ENCODE peak calls at places on chromosome 22, in six cellular contexts. Y is Peyer's patch, Z is omental fat pad, Q is cardiac fibroblast, L is nephron progenitor cell, E is progenitor cell of endocrine pancreas. S is an unnamed sample.

GRCh38 chr22:35552186-35552842 is 11.7 kb downstream of the RASD2 start:
- DNase-seq in Y (peak; percentile 82), Q (peak; percentile 42), L (peak; percentile 80), Z (no peak), E (peak; percentile 21), S (no peak)

GRCh38 chr22:38760477-38761201 is 4.8 kb upstream of the SUN2 start:
- DNase-seq in Y (no peak), L (no peak), Z (no peak), Q (peak; percentile 72), E (no peak), S (no peak)

GRCh38 chr22:38718414-38718813 is 12.7 kb downstream of the GTPBP1 start:
- DNase-seq in L (no peak), Z (peak; percentile 50), Q (peak; percentile 76), Y (no peak), E (no peak), S (no peak)

GRCh38 chr22:26367402-26368245 is 61.4 kb upstream of the ASPHD2 start:
- DNase-seq in Q (peak; percentile 63), E (peak; percentile 28), Z (peak; percentile 33), Y (peak; percentile 52), L (peak; percentile 70), S (peak; percentile 54)

GRCh38 chr22:28773461-28773867 is 969 bp downstream of the CCDC117 start:
- DNase-seq in Y (no peak), E (no peak), Q (peak; percentile 62), L (no peak), Z (no peak), S (no peak)

GRCh38 chr22:43726296-43726695 is 85.8 kb downstream of the EFCAB6 start:
- DNase-seq in Z (no peak), L (no peak), Y (no peak), E (no peak), Q (no peak), S (no peak)

GRCh38 chr22:40560551-40560950 is 76.0 kb downstream of the MRTFA start:
- DNase-seq in Z (no peak), Q (peak; percentile 38), Y (no peak), E (no peak), L (no peak), S (no peak)

GRCh38 chr22:19631899-19632670 is 82.2 kb upstream of the SEPTIN5 start:
- DNase-seq in L (peak; percentile 54), E (no peak), Y (no peak), Z (no peak), Q (peak; percentile 55), S (no peak)

GRCh38 chr22:37771081-37771480 is 36.7 kb upstream of the GCAT start:
- DNase-seq in Z (no peak), Y (no peak), L (no peak), E (no peak), Q (no peak), S (no peak)

GRCh38 chr22:44023404-44024287 is 456 bp upstream of the PARVB start:
- DNase-seq in Q (peak; percentile 50), Z (no peak), Y (peak; percentile 52), L (peak; percentile 75), E (peak; percentile 37), S (peak; percentile 72)

GRCh38 chr22:27987557-27987956 is 68.5 kb upstream of the PITPNB start:
- DNase-seq in E (no peak), Z (no peak), Q (peak; percentile 45), Y (no peak), L (no peak), S (no peak)

DNA sequence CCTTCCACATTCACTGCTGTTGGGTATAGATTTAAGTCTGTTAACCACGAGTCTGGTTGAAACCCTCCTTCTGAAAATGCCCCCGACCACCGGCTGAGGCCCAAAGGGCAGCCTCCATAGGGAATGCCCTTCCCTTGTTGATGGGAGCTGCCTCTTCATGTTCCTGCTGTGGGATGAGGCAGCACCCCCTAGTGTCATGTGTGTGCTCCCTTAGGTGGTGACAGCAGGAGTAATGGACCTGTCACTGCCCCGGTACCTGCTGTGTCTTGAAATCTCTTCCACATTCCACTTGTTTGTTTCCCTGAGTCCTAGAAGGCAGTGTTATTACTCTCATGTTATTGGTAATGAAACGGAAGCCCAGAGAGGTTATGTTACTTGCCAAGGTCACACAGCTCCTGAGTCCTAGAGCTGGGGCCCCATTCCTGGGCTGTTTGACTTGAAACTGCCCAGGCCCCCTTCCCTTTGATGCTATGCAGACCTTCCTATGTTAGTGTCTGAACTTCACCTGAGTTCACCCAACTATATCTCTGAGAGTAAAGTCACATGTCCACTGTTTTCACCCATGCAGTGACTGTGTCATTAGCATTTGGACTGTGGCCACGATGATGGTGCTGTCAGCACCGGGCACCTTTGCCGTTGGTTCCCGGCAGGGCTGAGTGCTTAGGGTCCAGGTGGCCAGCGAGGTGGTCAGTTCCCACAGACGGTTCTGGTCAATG is 234.3 kb downstream of the TBC1D22A start:
- DNase-seq in L (no peak), Q (peak; percentile 4), E (no peak), Z (no peak), Y (no peak), S (no peak)
- TF ChIP-seq CTCF in L (no peak), Q (peak; percentile 28), E (no peak), Z (no peak), Y (no peak), S (no peak)

GRCh38 chr22:22513619-22514018 is 5.1 kb upstream of the ZNF280B start:
- DNase-seq in Q (no peak), Y (no peak), E (no peak), L (no peak), Z (no peak), S (no peak)

GRCh38 chr22:22507743-22508273 is 734 bp downstream of the ZNF280B start:
- DNase-seq in Z (no peak), L (no peak), E (no peak), Q (no peak), Y (no peak), S (no peak)

GRCh38 chr22:22506736-22507135 is 1.8 kb downstream of the ZNF280B start:
- DNase-seq in E (no peak), Y (no peak), Q (no peak), Z (no peak), L (no peak), S (no peak)

GRCh38 chr22:22508274-22509176 is at the start of gene ZNF280B:
- DNase-seq in Q (peak; percentile 83), L (peak; percentile 84), E (peak; percentile 77), Y (peak; percentile 75), Z (no peak), S (peak; percentile 82)
- TF ChIP-seq CTCF in Q (peak; percentile 75), L (peak; percentile 59), E (peak; percentile 79), Y (peak; percentile 61), Z (no peak), S (peak; percentile 71)

DNA sequence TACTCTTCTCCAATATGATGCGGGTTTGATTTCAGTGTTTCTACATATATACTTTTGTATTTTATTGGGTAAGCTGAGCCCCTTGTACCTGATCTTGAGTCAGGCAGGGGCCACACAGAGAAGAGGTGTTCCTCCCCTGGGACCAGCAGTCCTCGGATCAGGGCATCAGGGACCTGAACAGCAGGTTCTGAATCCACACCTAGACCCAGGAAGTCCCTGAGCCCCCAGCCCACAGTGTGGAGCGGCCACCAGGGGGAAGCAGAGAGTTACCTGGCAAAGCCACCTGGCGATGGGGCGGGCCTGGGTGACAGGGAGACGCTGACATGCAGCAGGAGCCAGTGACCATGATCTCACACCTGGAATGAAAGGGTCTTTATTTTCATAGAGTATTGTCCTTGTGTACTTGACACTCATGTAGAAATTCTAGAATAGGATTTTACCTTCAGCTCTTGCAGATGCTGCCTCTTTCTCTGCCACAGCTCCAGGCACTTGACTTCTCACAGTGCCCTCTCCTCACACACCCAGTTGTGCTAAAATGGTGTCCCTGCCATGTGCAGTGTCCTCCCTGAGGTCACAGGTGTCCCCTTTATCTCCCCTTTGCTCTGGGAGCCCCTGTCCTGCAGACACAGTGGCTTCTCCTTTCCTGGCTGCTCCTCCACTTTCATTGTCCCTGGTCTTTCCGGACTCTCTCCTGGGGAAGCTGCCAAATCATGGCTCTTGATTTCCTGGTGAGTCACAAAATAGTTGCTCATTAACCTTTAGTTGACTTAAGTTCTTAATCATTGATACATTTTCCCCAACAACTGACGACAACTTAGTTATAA is 48.5 kb downstream of the GGTLC2 start:
- DNase-seq in E (peak; percentile 65), Q (peak; percentile 79), Y (peak; percentile 64), Z (no peak), L (peak; percentile 73), S (peak; percentile 70)
- TF ChIP-seq CTCF in E (peak; percentile 74), Q (peak; percentile 67), Y (peak; percentile 83), Z (no peak), L (peak; percentile 48), S (peak; percentile 87)

DNA sequence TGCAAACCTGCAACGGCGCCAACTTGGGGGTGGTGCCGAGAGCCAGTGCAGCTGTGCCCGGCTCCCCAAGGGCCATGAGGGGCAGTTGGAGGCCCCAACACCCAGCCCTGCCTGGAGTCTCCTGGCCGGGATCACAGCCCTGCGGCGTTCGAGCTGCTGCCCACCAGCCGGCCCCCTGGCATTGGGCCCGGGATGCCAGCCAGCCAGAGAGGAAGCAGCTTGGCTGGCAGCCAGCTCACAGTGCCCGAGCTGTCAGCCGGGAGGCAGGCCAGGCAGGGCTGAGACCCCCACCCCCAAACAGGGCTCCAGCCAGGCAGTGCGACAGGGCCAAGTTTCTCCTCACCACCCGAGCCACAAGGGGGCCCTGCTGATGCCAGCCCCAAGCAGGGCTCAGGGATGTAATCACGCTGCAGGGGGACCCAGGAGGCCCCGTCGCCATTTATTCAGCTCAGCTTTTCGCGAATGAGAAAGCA is 26.0 kb upstream of the TCF20 start:
- DNase-seq in Y (no peak), Z (no peak), Q (no peak), L (no peak), E (no peak), S (no peak)
- TF ChIP-seq CTCF in Y (no peak), Z (no peak), Q (no peak), L (no peak), E (no peak), S (peak; percentile 37)

DNA sequence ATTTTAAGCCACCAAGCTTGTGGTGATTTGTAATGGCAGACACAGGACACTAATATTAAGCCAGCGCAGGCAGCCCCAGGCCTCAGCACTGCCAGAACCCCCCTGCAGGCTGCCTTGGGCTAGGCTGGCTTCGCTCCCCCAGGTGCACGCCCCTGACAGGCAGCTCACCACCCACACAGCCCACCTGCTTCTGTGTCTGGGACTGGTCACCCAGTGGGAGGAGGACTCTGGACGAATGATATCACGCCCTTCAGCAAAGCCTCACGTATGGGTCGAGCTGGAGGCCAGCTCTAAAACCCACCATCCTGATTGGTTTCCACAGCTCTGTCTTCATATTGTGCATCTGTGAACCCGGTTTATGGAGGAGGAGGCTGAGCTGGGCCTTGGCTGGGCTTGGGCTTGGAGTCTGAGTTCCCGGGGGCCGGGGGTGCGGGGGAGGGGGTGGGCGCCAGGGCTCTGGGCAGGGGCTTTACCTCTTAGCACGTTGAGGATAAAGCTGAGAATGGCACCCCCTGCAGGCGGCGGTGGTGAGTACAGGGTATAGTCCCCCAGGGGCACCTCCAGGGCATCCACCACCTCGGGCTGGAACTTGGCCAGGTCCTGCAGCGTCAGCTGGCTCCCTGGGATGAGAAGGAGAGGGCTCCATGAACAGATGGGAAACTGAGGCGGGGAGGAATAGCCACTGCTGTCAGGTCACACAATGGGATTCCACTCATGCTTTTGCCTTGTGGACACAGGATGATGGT is 13.8 kb downstream of the GGT5 start:
- DNase-seq in E (peak; percentile 36), Z (no peak), Y (peak; percentile 57), Q (peak; percentile 24), L (peak; percentile 63), S (peak; percentile 56)
- TF ChIP-seq CTCF in E (peak; percentile 51), Z (no peak), Y (peak; percentile 56), Q (peak; percentile 38), L (peak; percentile 42), S (peak; percentile 63)

DNA sequence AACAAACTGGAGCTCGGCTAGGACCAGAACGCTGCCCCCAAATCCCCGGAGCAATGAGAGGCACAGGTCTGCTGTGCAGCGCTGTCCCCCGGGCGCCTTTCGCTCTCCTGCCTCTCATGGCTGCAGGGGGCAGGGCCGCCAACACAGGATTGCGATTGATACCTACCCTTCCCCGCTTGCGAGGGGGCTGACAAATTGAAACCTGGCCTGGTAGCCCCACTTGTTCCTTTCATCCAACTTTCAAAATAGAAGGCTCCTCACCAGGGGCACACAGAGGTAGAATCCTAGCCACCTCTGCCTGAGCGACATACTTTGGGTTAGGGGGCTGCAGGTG is 642 bp upstream of the CASTOR1 start:
- DNase-seq in Z (no peak), E (no peak), L (no peak), Q (no peak), Y (no peak), S (no peak)
- TF ChIP-seq CTCF in Z (no peak), E (no peak), L (no peak), Q (no peak), Y (no peak), S (no peak)